ENCODE peak calls at places on chromosomes 4 and X, in eight cellular contexts. P, Z, L, R, S, U, B and Y are unnamed samples.

GRCh38 chr4:182778222-182778982 is 138.8 kb downstream of the DCTD start:
- DNase-seq in P (no peak), Z (no peak), L (no peak), R (no peak), S (no peak), U (no peak), B (no peak), Y (no peak)

GRCh38 chrX:776061-776460 is 145.5 kb downstream of the SHOX start:
- DNase-seq in P (no peak), Z (no peak), L (no peak), R (no peak), S (no peak), U (no peak), B (no peak), Y (peak)

GRCh38 chr4:68724426-68724825 is 54.0 kb upstream of the UGT2B15 start:
- DNase-seq in P (no peak), Z (no peak), L (no peak), R (no peak), S (no peak), U (peak), B (no peak), Y (no peak)

GRCh38 chr4:48078862-48079655 is 55.0 kb downstream of the TXK start:
- DNase-seq in P (no peak), Z (no peak), L (no peak), R (no peak), S (no peak), U (peak), B (no peak), Y (no peak)

GRCh38 chr4:186104895-186105720 is 604 bp downstream of the FAM149A start:
- DNase-seq in P (no peak), Z (no peak), L (no peak), R (no peak), S (peak), U (peak), B (peak), Y (peak)

GRCh38 chrX:146481735-146482134 is 327.8 kb upstream of the CXorf51B start:
- DNase-seq in P (no peak), Z (no peak), L (no peak), R (no peak), S (no peak), U (no peak), B (no peak), Y (no peak)

GRCh38 chrX:53547668-53548067 is 113.5 kb upstream of the HSD17B10 start:
- DNase-seq in P (no peak), Z (no peak), L (no peak), R (no peak), S (no peak), U (no peak), B (no peak), Y (no peak)

GRCh38 chr4:99088485-99089365 is at the start of gene ADH5:
- DNase-seq in P (peak), Z (no peak), L (peak), R (peak), S (peak), U (peak), B (peak), Y (peak)

GRCh38 chr4:26076000-26076587 is 162.1 kb downstream of the SMIM20 start:
- DNase-seq in P (peak), Z (no peak), L (peak), R (no peak), S (no peak), U (no peak), B (no peak), Y (no peak)

GRCh38 chrX:22109442-22109841 is 77.3 kb downstream of the PHEX start:
- DNase-seq in P (peak), Z (no peak), L (no peak), R (no peak), S (no peak), U (no peak), B (no peak), Y (no peak)

GRCh38 chr4:185634066-185634652 is 98.9 kb upstream of the PDLIM3 start:
- DNase-seq in P (peak), Z (no peak), L (no peak), R (no peak), S (no peak), U (no peak), B (no peak), Y (no peak)

GRCh38 chr4:78560296-78560963 is 8.9 kb downstream of the ANXA3 start:
- DNase-seq in P (peak), Z (peak), L (no peak), R (no peak), S (no peak), U (no peak), B (no peak), Y (no peak)

GRCh38 chrX:102154218-102154860 is 1.4 kb downstream of the BEX5 start:
- DNase-seq in P (no peak), Z (no peak), L (no peak), R (no peak), S (peak), U (no peak), B (no peak), Y (no peak)

GRCh38 chr4:58669783-58670182 is 1559.6 kb upstream of the IGFBP7 start:
- DNase-seq in P (no peak), Z (no peak), L (no peak), R (no peak), S (no peak), U (no peak), B (no peak), Y (no peak)

GRCh38 chrX:23292979-23293651 is 41.5 kb upstream of the PTCHD1 start:
- DNase-seq in P (no peak), Z (no peak), L (no peak), R (no peak), S (peak), U (no peak), B (no peak), Y (no peak)

GRCh38 chrX:57573754-57574153 is 18.1 kb upstream of the ZXDB start:
- DNase-seq in P (peak), Z (no peak), L (no peak), R (no peak), S (no peak), U (no peak), B (no peak), Y (no peak)

GRCh38 chr4:128220286-128221235 is 67.1 kb downstream of the PGRMC2 start:
- DNase-seq in P (peak), Z (no peak), L (no peak), R (no peak), S (no peak), U (no peak), B (no peak), Y (no peak)

GRCh38 chrX:94107981-94108380 is 434.0 kb downstream of the FAM133A start:
- DNase-seq in P (no peak), Z (no peak), L (no peak), R (no peak), S (no peak), U (no peak), B (no peak), Y (no peak)
- TF ChIP-seq CTCF in P (no peak), Z (no peak), L (no peak), R (no peak), S (no peak), U (no peak), B (no peak), Y (no peak)

DNA sequence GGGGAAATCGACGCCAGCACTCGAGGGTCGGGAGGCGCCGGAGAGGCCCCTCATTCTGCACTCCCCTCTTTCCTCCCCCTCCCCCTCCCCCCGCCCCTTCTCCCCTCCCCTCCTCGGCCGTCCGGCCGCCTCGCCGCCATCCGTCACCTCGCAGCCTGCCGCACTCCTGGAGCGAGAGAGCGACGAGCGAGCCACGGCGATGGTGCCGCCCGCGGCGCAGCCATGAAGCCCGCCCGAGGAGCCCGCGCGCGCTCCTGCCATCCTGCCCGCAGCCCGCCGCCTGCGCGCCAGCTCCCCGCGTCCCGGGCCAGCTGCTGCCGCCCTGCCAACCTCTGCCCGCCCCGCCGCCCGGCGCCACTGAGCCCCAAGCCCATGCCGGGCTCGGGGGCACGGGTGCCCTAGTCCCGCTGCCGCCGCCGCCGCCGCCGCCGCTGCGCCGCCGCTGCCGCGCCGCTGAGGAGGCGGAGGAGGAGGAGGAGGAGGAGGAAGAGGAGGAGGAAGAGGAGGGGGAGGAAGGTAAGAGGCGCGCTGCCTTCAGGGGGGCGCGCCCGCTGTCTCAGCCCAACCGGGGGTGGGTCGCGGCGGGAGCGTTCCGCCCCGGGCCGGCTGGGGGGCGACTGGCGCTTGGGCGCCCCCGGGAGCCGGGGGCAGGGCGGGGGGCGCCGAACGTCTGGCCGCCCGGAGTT is at the start of gene FRMPD3:
- DNase-seq in P (no peak), Z (no peak), L (no peak), R (no peak), S (peak), U (no peak), B (no peak), Y (no peak)
- H3K4me3 ChIP-seq in P (peak), Z (no peak), L (peak), R (peak), S (peak), U (peak), B (peak), Y (peak)

GRCh38 chr4:151489462-151490203 is 80.7 kb downstream of the FHIP1A start:
- DNase-seq in P (no peak), Z (no peak), L (no peak), R (peak), S (peak), U (no peak), B (no peak), Y (peak)
- TF ChIP-seq CTCF in P (no peak), Z (no peak), L (no peak), R (no peak), S (no peak), U (no peak), B (no peak), Y (no peak)

GRCh38 chr4:93828332-93828829 is at the start of gene ATOH1:
- DNase-seq in P (no peak), Z (no peak), L (no peak), R (no peak), S (peak), U (no peak), B (peak), Y (peak)

GRCh38 chr4:93827272-93827947 is 1.1 kb upstream of the ATOH1 start:
- DNase-seq in P (no peak), Z (no peak), L (no peak), R (no peak), S (no peak), U (no peak), B (no peak), Y (no peak)

GRCh38 chr4:93830090-93830818 is 1.7 kb downstream of the ATOH1 start:
- DNase-seq in P (no peak), Z (no peak), L (no peak), R (no peak), S (no peak), U (no peak), B (no peak), Y (no peak)

GRCh38 chr4:93829531-93830089 is 1.1 kb downstream of the ATOH1 start:
- DNase-seq in P (no peak), Z (no peak), L (no peak), R (no peak), S (no peak), U (no peak), B (no peak), Y (no peak)

DNA sequence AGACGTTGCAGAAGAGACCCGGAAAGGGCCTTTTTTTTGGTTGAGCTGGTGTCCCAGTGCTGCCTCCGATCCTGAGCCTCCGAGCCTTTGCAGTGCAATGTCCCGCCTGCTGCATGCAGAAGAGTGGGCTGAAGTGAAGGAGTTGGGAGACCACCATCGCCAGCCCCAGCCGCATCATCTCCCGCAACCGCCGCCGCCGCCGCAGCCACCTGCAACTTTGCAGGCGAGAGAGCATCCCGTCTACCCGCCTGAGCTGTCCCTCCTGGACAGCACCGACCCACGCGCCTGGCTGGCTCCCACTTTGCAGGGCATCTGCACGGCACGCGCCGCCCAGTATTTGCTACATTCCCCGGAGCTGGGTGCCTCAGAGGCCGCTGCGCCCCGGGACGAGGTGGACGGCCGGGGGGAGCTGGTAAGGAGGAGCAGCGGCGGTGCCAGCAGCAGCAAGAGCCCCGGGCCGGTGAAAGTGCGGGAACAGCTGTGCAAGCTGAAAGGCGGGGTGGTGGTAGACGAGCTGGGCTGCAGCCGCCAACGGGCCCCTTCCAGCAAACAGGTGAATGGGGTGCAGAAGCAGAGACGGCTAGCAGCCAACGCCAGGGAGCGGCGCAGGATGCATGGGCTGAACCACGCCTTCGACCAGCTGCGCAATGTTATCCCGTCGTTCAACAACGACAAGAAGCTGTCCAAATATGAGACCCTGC is 427 bp downstream of the ATOH1 start:
- DNase-seq in P (no peak), Z (no peak), L (no peak), R (no peak), S (peak), U (no peak), B (no peak), Y (no peak)
- H3K4me3 ChIP-seq in P (peak), Z (no peak), L (peak), R (peak), S (peak), U (peak), B (peak), Y (peak)

GRCh38 chr4:162131256-162131655 is 32.5 kb downstream of the FSTL5 start:
- DNase-seq in P (no peak), Z (no peak), L (no peak), R (no peak), S (no peak), U (no peak), B (no peak), Y (no peak)
- TF ChIP-seq CTCF in P (no peak), Z (peak), L (no peak), R (no peak), S (no peak), U (no peak), B (no peak), Y (no peak)

GRCh38 chrX:47218920-47219815 is 687 bp downstream of the CDK16 start:
- DNase-seq in P (no peak), Z (no peak), L (peak), R (peak), S (peak), U (peak), B (peak), Y (peak)

GRCh38 chrX:47216393-47216925 is 2.0 kb upstream of the CDK16 start:
- DNase-seq in P (no peak), Z (no peak), L (no peak), R (no peak), S (no peak), U (peak), B (no peak), Y (no peak)

GRCh38 chrX:47217121-47217851 is 1.2 kb upstream of the CDK16 start:
- DNase-seq in P (peak), Z (no peak), L (no peak), R (no peak), S (no peak), U (peak), B (peak), Y (no peak)

GRCh38 chrX:47218280-47218919 is at the start of gene CDK16:
- DNase-seq in P (peak), Z (no peak), L (peak), R (peak), S (peak), U (peak), B (peak), Y (peak)

GRCh38 chrX:47217852-47218279 is 615 bp upstream of the CDK16 start:
- DNase-seq in P (peak), Z (peak), L (peak), R (peak), S (peak), U (peak), B (peak), Y (peak)
- H3K4me3 ChIP-seq in P (peak), Z (peak), L (peak), R (peak), S (peak), U (peak), B (peak), Y (peak)

GRCh38 chr4:19803406-19803805 is 448.3 kb upstream of the SLIT2 start:
- DNase-seq in P (peak), Z (no peak), L (no peak), R (no peak), S (no peak), U (no peak), B (no peak), Y (no peak)

GRCh38 chr4:19807505-19807904 is 444.2 kb upstream of the SLIT2 start:
- DNase-seq in P (peak), Z (peak), L (no peak), R (no peak), S (no peak), U (no peak), B (no peak), Y (no peak)

GRCh38 chr4:19809989-19810388 is 441.7 kb upstream of the SLIT2 start:
- DNase-seq in P (no peak), Z (no peak), L (no peak), R (no peak), S (no peak), U (no peak), B (no peak), Y (no peak)

GRCh38 chr4:19806865-19807264 is 444.8 kb upstream of the SLIT2 start:
- DNase-seq in P (no peak), Z (no peak), L (no peak), R (no peak), S (no peak), U (no peak), B (no peak), Y (no peak)
- TF ChIP-seq CTCF in P (no peak), Z (no peak), L (no peak), R (no peak), S (no peak), U (no peak), B (no peak), Y (no peak)

GRCh38 chr4:583820-584219 is 7.7 kb upstream of the TMEM271 start:
- DNase-seq in P (no peak), Z (no peak), L (no peak), R (no peak), S (no peak), U (no peak), B (no peak), Y (no peak)
- H3K4me3 ChIP-seq in P (no peak), Z (no peak), L (no peak), R (no peak), S (no peak), U (no peak), B (no peak), Y (no peak)